ENCODE peak calls at places on chromosomes 2 and 18, in seven cellular contexts. Q, A, Z, K, B, G and T are unnamed samples.

GRCh38 chr2:134836986-134837385 is 1.4 kb upstream of the ACMSD start:
- DNase-seq in Q (peak), A (no peak), Z (no peak), K (no peak), B (no peak), G (no peak), T (no peak)

GRCh38 chr2:111202266-111203040 is 81.7 kb downstream of the BCL2L11 start:
- DNase-seq in Q (no peak), A (no peak), Z (no peak), K (no peak), B (no peak), G (no peak), T (no peak)

GRCh38 chr2:171307560-171307959 is 126.2 kb downstream of the METTL8 start:
- DNase-seq in Q (no peak), A (no peak), Z (no peak), K (no peak), B (no peak), G (no peak), T (no peak)

GRCh38 chr2:234805826-234806225 is 146.0 kb upstream of the SH3BP4 start:
- DNase-seq in Q (peak), A (no peak), Z (no peak), K (no peak), B (no peak), G (no peak), T (no peak)

GRCh38 chr18:48887905-48888531 is 62.7 kb downstream of the SMAD7 start:
- DNase-seq in Q (no peak), A (no peak), Z (peak), K (no peak), B (no peak), G (no peak), T (no peak)

GRCh38 chr2:204670756-204671155 is 125.5 kb downstream of the PARD3B start:
- DNase-seq in Q (no peak), A (no peak), Z (no peak), K (no peak), B (no peak), G (no peak), T (no peak)

GRCh38 chr2:23622466-23622865 is 237.5 kb downstream of the KLHL29 start:
- DNase-seq in Q (no peak), A (no peak), Z (peak), K (no peak), B (no peak), G (no peak), T (no peak)

GRCh38 chr18:68735498-68736343 is 20.8 kb upstream of the TMX3 start:
- DNase-seq in Q (peak), A (peak), Z (no peak), K (no peak), B (no peak), G (no peak), T (no peak)

GRCh38 chr2:163401481-163401880 is 334.3 kb downstream of the FIGN start:
- DNase-seq in Q (peak), A (no peak), Z (no peak), K (no peak), B (no peak), G (no peak), T (no peak)

GRCh38 chr2:44267269-44268258 is 7.7 kb upstream of the SLC3A1 start:
- DNase-seq in Q (peak), A (no peak), Z (no peak), K (no peak), B (no peak), G (no peak), T (no peak)

GRCh38 chr2:167293172-167293781 is 405.0 kb downstream of the XIRP2 start:
- DNase-seq in Q (peak), A (peak), Z (peak), K (no peak), B (no peak), G (no peak), T (peak)

GRCh38 chr2:9618410-9618809 is 12.4 kb downstream of the YWHAQ start:
- DNase-seq in Q (no peak), A (no peak), Z (no peak), K (no peak), B (no peak), G (no peak), T (no peak)

GRCh38 chr2:240565267-240566202 is 2.7 kb upstream of the RNPEPL1 start:
- DNase-seq in Q (peak), A (peak), Z (peak), K (peak), B (peak), G (peak), T (peak)

GRCh38 chr18:12393998-12394397 is 13.7 kb upstream of the PRELID3A start:
- DNase-seq in Q (no peak), A (no peak), Z (no peak), K (no peak), B (no peak), G (no peak), T (no peak)

GRCh38 chr2:1799174-1799573 is 54.9 kb upstream of the PXDN start:
- DNase-seq in Q (no peak), A (no peak), Z (peak), K (no peak), B (no peak), G (no peak), T (no peak)

GRCh38 chr2:9637330-9637729 is 6.5 kb upstream of the YWHAQ start:
- DNase-seq in Q (peak), A (no peak), Z (no peak), K (no peak), B (no peak), G (no peak), T (no peak)

GRCh38 chr2:162839419-162839818 is 852 bp upstream of the KCNH7 start:
- DNase-seq in Q (no peak), A (peak), Z (no peak), K (no peak), B (no peak), G (no peak), T (peak)

GRCh38 chr2:48085888-48086287 is 179.6 kb upstream of the FBXO11 start:
- DNase-seq in Q (no peak), A (no peak), Z (no peak), K (no peak), B (no peak), G (no peak), T (no peak)

GRCh38 chr18:55314031-55314430 is 274.0 kb downstream of the TCF4 start:
- DNase-seq in Q (no peak), A (no peak), Z (no peak), K (no peak), B (no peak), G (no peak), T (no peak)

GRCh38 chr2:37641582-37642111 is 29.8 kb downstream of the CDC42EP3 start:
- DNase-seq in Q (peak), A (no peak), Z (no peak), K (no peak), B (no peak), G (no peak), T (no peak)

GRCh38 chr2:47288864-47289263 is 114.1 kb upstream of the MSH2 start:
- DNase-seq in Q (no peak), A (no peak), Z (no peak), K (no peak), B (no peak), G (no peak), T (no peak)

GRCh38 chr2:191020742-191021381 is 6.9 kb upstream of the STAT1 start:
- DNase-seq in Q (peak), A (no peak), Z (no peak), K (no peak), B (peak), G (no peak), T (no peak)

GRCh38 chr2:45821558-45822271 is 170.2 kb downstream of the PRKCE start:
- DNase-seq in Q (peak), A (peak), Z (no peak), K (no peak), B (peak), G (no peak), T (peak)

GRCh38 chr18:77178559-77178958 is 46.0 kb upstream of the MBP start:
- DNase-seq in Q (no peak), A (no peak), Z (no peak), K (no peak), B (no peak), G (no peak), T (no peak)

GRCh38 chr2:230327418-230328154 is 593 bp downstream of the SP140L start:
- DNase-seq in Q (no peak), A (no peak), Z (no peak), K (no peak), B (no peak), G (peak), T (no peak)